ENCODE peak calls at places on chromosome 4, in six cellular contexts. I is endodermal cell, H is lower leg skin, N is Peyer's patch, C is choroid plexus epithelial cell, T is fibroblast of pulmonary artery. Q is an unnamed sample.

GRCh38 chr4:76199664-76200211 is 13.9 kb downstream of the SCARB2 start:
- DNase-seq in I (peak; percentile 55), H (no peak), N (peak; percentile 62), C (no peak), T (peak; percentile 51), Q (no peak)

GRCh38 chr4:183407635-183408463 is 36.6 kb upstream of the CDKN2AIP start:
- DNase-seq in I (no peak), H (no peak), N (no peak), C (no peak), T (no peak), Q (no peak)

GRCh38 chr4:176077561-176077960 is 11.9 kb downstream of the WDR17 start:
- DNase-seq in I (no peak), H (no peak), N (no peak), C (no peak), T (no peak), Q (no peak)

GRCh38 chr4:118849867-118850812 is 14.2 kb upstream of the SEC24D start:
- DNase-seq in I (peak; percentile 75), H (no peak), N (no peak), C (peak; percentile 49), T (peak; percentile 16), Q (no peak)

GRCh38 chr4:10461091-10461849 is 4.0 kb upstream of the ZNF518B start:
- DNase-seq in I (peak; percentile 89), H (no peak), N (peak; percentile 76), C (peak; percentile 74), T (peak; percentile 76), Q (peak; percentile 47)

GRCh38 chr4:22635692-22636091 is 57.0 kb upstream of the GBA3 start:
- DNase-seq in I (peak; percentile 60), H (no peak), N (no peak), C (no peak), T (no peak), Q (no peak)

GRCh38 chr4:76606662-76607265 is 171.7 kb downstream of the SHROOM3 start:
- DNase-seq in I (no peak), H (no peak), N (no peak), C (peak; percentile 66), T (no peak), Q (no peak)

GRCh38 chr4:142656178-142656577 is 189.9 kb downstream of the INPP4B start:
- DNase-seq in I (peak; percentile 58), H (no peak), N (no peak), C (peak; percentile 23), T (peak; percentile 24), Q (no peak)

GRCh38 chr4:124276461-124276860 is 436.1 kb downstream of the ANKRD50 start:
- DNase-seq in I (no peak), H (no peak), N (no peak), C (no peak), T (no peak), Q (no peak)

GRCh38 chr4:85177092-85177491 is 210.6 kb upstream of the WDFY3 start:
- DNase-seq in I (no peak), H (no peak), N (no peak), C (no peak), T (no peak), Q (no peak)

GRCh38 chr4:54568184-54568583 is 89.6 kb upstream of the KIT start:
- DNase-seq in I (no peak), H (no peak), N (no peak), C (peak; percentile 13), T (peak; percentile 56), Q (peak; percentile 91)

GRCh38 chr4:57148177-57148576 is 38.0 kb upstream of the IGFBP7 start:
- DNase-seq in I (no peak), H (no peak), N (no peak), C (no peak), T (no peak), Q (no peak)

GRCh38 chr4:75511841-75512240 is 2.4 kb downstream of the RCHY1 start:
- DNase-seq in I (no peak), H (no peak), N (no peak), C (no peak), T (no peak), Q (no peak)

GRCh38 chr4:116387942-116388474 is 697.4 kb downstream of the TRAM1L1 start:
- DNase-seq in I (no peak), H (no peak), N (no peak), C (no peak), T (peak; percentile 2), Q (no peak)

GRCh38 chr4:61254406-61254805 is 54.3 kb downstream of the ADGRL3 start:
- DNase-seq in I (no peak), H (no peak), N (no peak), C (no peak), T (no peak), Q (no peak)

GRCh38 chr4:5722328-5722727 is 11.3 kb downstream of the EVC start:
- DNase-seq in I (no peak), H (no peak), N (no peak), C (no peak), T (no peak), Q (peak; percentile 64)

GRCh38 chr4:182062936-182063335 is 180.3 kb upstream of the TENM3 start:
- DNase-seq in I (no peak), H (no peak), N (no peak), C (peak; percentile 92), T (peak; percentile 66), Q (peak; percentile 68)
- H3K4me3 ChIP-seq in I (no peak overlapping the region), H (no peak overlapping the region), N (no peak overlapping the region), C (no peak overlapping the region), T (no peak overlapping the region), Q (no peak overlapping the region)

GRCh38 chr4:117429061-117429460 is 343.7 kb upstream of the TRAM1L1 start:
- DNase-seq in I (peak; percentile 66), H (no peak), N (no peak), C (no peak), T (no peak), Q (no peak)
- TF ChIP-seq CTCF in I (peak; percentile 50), H (no peak), N (no peak), C (no peak), T (no peak), Q (no peak)

GRCh38 chr4:150082241-150082640 is 4.0 kb downstream of the DCLK2 start:
- DNase-seq in I (no peak), H (no peak), N (no peak), C (no peak), T (no peak), Q (no peak)

GRCh38 chr4:150080335-150080734 is 2.1 kb downstream of the DCLK2 start:
- DNase-seq in I (no peak), H (no peak), N (no peak), C (peak; percentile 29), T (no peak), Q (peak; percentile 36)

GRCh38 chr4:150078996-150079581 is 844 bp downstream of the DCLK2 start:
- DNase-seq in I (peak; percentile 81), H (no peak), N (peak; percentile 55), C (peak; percentile 25), T (no peak), Q (peak; percentile 56)

GRCh38 chr4:150080875-150081274 is 2.6 kb downstream of the DCLK2 start:
- DNase-seq in I (no peak), H (no peak), N (no peak), C (no peak), T (no peak), Q (no peak)

GRCh38 chr4:150078041-150078995 is at the start of gene DCLK2:
- DNase-seq in I (peak; percentile 86), H (peak; percentile 29), N (peak; percentile 66), C (peak; percentile 83), T (peak; percentile 91), Q (peak; percentile 92)
- H3K4me3 ChIP-seq in I (peak within 1 kb of the TSS; percentile 72), H (peak within 1 kb of the TSS; percentile 66), N (peak within 1 kb of the TSS; percentile 70), C (peak within 1 kb of the TSS; percentile 65), T (peak within 1 kb of the TSS; percentile 62), Q (peak within 1 kb of the TSS; percentile 85)

GRCh38 chr4:4248036-4248884 is at the start of gene TMEM128:
- DNase-seq in I (peak; percentile 97), H (peak; percentile 92), N (peak; percentile 95), C (peak; percentile 94), T (peak; percentile 96), Q (peak; percentile 91)
- TF ChIP-seq CTCF in I (peak; percentile 20), H (no peak), N (no peak), C (peak; percentile 43), T (peak; percentile 29), Q (peak; percentile 35)

DNA sequence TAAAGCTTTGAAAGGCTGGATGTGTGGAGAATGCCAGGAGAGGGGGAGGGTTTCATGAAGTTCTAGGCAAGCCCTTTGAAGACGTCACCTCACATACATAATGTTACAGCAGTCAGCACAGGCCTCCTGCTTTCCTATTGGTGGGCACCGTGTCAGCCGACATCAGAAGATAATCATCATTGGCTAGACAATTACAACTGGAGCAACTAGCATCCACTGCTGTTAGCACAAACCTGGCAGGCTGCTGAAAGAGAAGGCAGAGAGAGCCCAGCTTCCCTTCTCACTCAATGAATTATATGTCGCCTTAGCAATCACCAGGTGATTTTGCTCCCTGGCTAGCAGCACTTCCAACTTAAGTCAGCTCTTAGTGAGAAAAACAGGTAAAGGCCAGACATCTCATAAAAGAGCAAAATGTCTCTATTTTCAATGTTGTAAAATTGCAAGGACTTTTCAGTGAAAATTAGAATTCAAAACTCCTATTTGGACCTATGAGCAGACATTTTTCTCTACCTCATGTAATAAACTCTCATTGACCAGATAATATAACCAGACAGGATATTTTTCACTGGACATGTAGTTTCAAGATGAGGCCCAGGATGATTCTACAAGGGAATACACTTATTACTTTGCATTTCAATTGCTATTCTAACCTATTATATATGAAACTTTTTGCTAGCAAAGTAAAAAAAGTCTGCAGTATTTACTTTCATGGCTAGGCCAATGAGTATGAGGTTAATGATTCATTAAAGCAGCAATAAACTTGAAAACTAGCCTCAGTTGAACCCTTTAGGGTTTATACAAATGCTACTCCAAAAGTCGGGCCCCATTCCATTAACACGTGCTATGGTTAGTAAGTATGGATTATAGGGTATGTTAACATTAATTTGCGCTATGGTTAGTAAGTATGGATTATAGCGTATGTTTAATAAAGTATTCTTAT is 4.3 kb downstream of the ELOVL6 start:
- DNase-seq in I (peak; percentile 95), H (peak; percentile 80), N (peak; percentile 73), C (peak; percentile 99), T (peak; percentile 98), Q (peak; percentile 82)
- H3K4me3 ChIP-seq in I (no peak overlapping the region), H (no peak overlapping the region), N (no peak overlapping the region), C (no peak overlapping the region), T (no peak overlapping the region), Q (no peak overlapping the region)

GRCh38 chr4:63528592-63528991 is 880.7 kb downstream of the TECRL start:
- DNase-seq in I (no peak), H (no peak), N (no peak), C (peak; percentile 1), T (peak; percentile 15), Q (no peak)
- TF ChIP-seq CTCF in I (peak; percentile 61), H (no peak), N (no peak), C (no peak), T (peak; percentile 27), Q (no peak)

GRCh38 chr4:47668810-47669408 is 169.0 kb downstream of the CORIN start:
- DNase-seq in I (no peak), H (no peak), N (no peak), C (peak; percentile 82), T (peak; percentile 76), Q (peak; percentile 61)
- H3K4me3 ChIP-seq in I (no peak overlapping the region), H (no peak overlapping the region), N (no peak overlapping the region), C (no peak overlapping the region), T (no peak overlapping the region), Q (no peak overlapping the region)

GRCh38 chr4:7037425-7037824 is 5.7 kb upstream of the TADA2B start:
- DNase-seq in I (no peak), H (no peak), N (no peak), C (no peak), T (no peak), Q (no peak)
- TF ChIP-seq CTCF in I (peak; percentile 59), H (no peak), N (no peak), C (peak; percentile 21), T (no peak), Q (no peak)